ENCODE peak calls at places on chromosomes 7 and 10, in eight cellular contexts. E is HFFc6, B is sigmoid colon, P is epithelial cell of esophagus, N is endothelial cell, W is glutamatergic neuron, H is fibroblast of lung, A is fibroblast of pulmonary artery. M is an unnamed sample.
A peak's percentile ranks its signal among the peaks of the same experiment; 100 is the strongest.

GRCh38 chr7:26863504-26864308 is 684 bp downstream of the SKAP2 start:
- DNase-seq in E (peak; percentile 36), B (no peak), P (peak; percentile 47), N (peak; percentile 4), W (no peak), H (peak; percentile 65), A (peak; percentile 43), M (peak; percentile 34)

GRCh38 chr7:2043316-2044039 is 189.3 kb downstream of the MAD1L1 start:
- DNase-seq in E (no peak), B (peak; percentile 54), P (no peak), N (no peak), W (no peak), H (no peak), A (no peak), M (no peak)

GRCh38 chr10:73906524-73907447 is 4.1 kb upstream of the PLAU start:
- DNase-seq in E (peak; percentile 97), B (peak; percentile 91), P (peak; percentile 86), N (no peak), W (peak; percentile 45), H (peak; percentile 100), A (peak; percentile 99), M (peak; percentile 99)

GRCh38 chr10:13925924-13926435 is 339.2 kb downstream of the PRPF18 start:
- DNase-seq in E (no peak), B (no peak), P (no peak), N (no peak), W (no peak), H (no peak), A (no peak), M (no peak)

GRCh38 chr10:119319161-119319919 is 112.0 kb downstream of the GRK5 start:
- DNase-seq in E (no peak), B (no peak), P (peak; percentile 90), N (no peak), W (no peak), H (no peak), A (no peak), M (no peak)

GRCh38 chr10:129657297-129657974 is 190.4 kb downstream of the MGMT start:
- DNase-seq in E (no peak), B (no peak), P (no peak), N (no peak), W (no peak), H (no peak), A (no peak), M (no peak)

GRCh38 chr10:36476399-36476798 is 649.0 kb upstream of the ANKRD30A start:
- DNase-seq in E (no peak), B (no peak), P (no peak), N (no peak), W (no peak), H (no peak), A (peak; percentile 73), M (peak; percentile 14)

GRCh38 chr7:105298004-105298403 is 90.7 kb downstream of the SRPK2 start:
- DNase-seq in E (no peak), B (no peak), P (no peak), N (no peak), W (no peak), H (no peak), A (no peak), M (no peak)

GRCh38 chr10:119500796-119501195 is 41.7 kb downstream of the RGS10 start:
- DNase-seq in E (no peak), B (no peak), P (no peak), N (no peak), W (no peak), H (no peak), A (no peak), M (no peak)

GRCh38 chr10:30432631-30433285 is 1.2 kb upstream of the MAP3K8 start:
- DNase-seq in E (no peak), B (peak; percentile 70), P (no peak), N (no peak), W (no peak), H (peak; percentile 23), A (no peak), M (no peak)

GRCh38 chr7:13532028-13532753 is 457.3 kb downstream of the ETV1 start:
- DNase-seq in E (no peak), B (no peak), P (peak; percentile 8), N (no peak), W (no peak), H (no peak), A (peak; percentile 6), M (no peak)

GRCh38 chr7:29609162-29610030 is 45.8 kb downstream of the PRR15 start:
- DNase-seq in E (peak; percentile 12), B (no peak), P (peak; percentile 82), N (peak; percentile 16), W (peak; percentile 28), H (peak; percentile 40), A (peak; percentile 55), M (peak; percentile 14)

GRCh38 chr10:118241229-118242137 is 100.6 kb downstream of the FAM204A start:
- DNase-seq in E (peak; percentile 65), B (peak; percentile 88), P (peak; percentile 83), N (peak; percentile 80), W (peak; percentile 87), H (peak; percentile 84), A (peak; percentile 89), M (peak; percentile 84)

GRCh38 chr7:95544174-95544573 is 52.1 kb downstream of the PDK4 start:
- DNase-seq in E (no peak), B (no peak), P (no peak), N (no peak), W (no peak), H (peak; percentile 11), A (no peak), M (no peak)

GRCh38 chr10:87875929-87876571 is 12.6 kb downstream of the PTEN start:
- DNase-seq in E (no peak), B (no peak), P (no peak), N (no peak), W (no peak), H (no peak), A (no peak), M (no peak)

DNA sequence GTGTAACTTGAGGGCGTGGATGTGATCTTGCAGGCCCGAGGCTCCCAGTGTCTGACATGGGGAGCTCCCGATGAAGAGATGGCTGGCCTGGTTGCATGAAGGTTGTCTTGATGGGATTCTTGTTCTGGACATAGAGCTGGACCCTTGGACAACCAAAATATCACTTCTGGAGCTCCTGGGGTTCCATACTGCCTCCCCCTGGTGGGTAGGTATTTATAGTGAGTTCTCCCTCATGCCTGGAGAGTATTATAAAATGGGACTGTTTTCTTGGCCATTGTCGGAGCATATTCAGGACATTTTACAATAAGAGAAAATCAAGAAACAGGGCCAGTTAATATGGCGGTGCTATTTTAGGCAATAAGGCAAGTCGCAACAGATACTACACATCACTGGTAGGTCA is 32.6 kb upstream of the GIMAP8 start:
- DNase-seq in E (no peak), B (no peak), P (no peak), N (no peak), W (no peak), H (no peak), A (no peak), M (no peak)
- TF ChIP-seq CTCF in E (peak; percentile 51), B (no peak), P (no peak), N (no peak), W (no peak), H (no peak), A (peak; percentile 7), M (no peak)

GRCh38 chr10:79608505-79609375 is 2.0 kb upstream of the SFTPA1 start:
- DNase-seq in E (no peak), B (peak; percentile 46), P (peak; percentile 16), N (peak; percentile 70), W (peak; percentile 70), H (peak; percentile 16), A (peak; percentile 30), M (peak; percentile 12)
- TF ChIP-seq CTCF in E (peak; percentile 80), B (no peak), P (peak; percentile 24), N (peak; percentile 70), W (peak; percentile 76), H (peak; percentile 51), A (peak; percentile 67), M (peak; percentile 70)

DNA sequence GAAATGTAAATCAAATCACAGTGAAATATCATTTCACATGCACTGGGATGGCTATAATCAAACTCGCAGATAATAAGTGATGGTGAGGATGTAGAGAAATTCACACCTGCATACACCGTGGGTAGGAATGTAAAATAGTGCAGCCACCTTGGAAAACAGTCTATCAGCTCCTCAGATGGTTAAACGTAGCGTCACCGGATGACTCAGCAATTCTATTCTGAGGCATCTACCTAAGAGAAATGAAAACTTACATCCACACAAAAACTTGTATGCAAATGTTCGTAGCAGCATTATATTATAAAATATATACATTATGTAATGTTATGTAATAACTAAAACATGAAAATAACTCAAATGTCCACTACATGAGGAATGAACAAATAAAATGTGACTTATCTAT is 38.9 kb downstream of the SH3PXD2A start:
- DNase-seq in E (no peak), B (peak; percentile 13), P (peak; percentile 74), N (no peak), W (no peak), H (peak; percentile 48), A (peak; percentile 36), M (peak; percentile 21)
- TF ChIP-seq CTCF in E (no peak), B (no peak), P (no peak), N (no peak), W (no peak), H (no peak), A (no peak), M (no peak)

GRCh38 chr10:110873951-110874350 is 2.2 kb downstream of the PDCD4 start:
- DNase-seq in E (no peak), B (no peak), P (no peak), N (no peak), W (no peak), H (no peak), A (no peak), M (no peak)

GRCh38 chr10:110870823-110871235 is 899 bp upstream of the PDCD4 start:
- DNase-seq in E (no peak), B (no peak), P (no peak), N (no peak), W (no peak), H (no peak), A (no peak), M (no peak)

GRCh38 chr10:110872984-110873569 is 1.3 kb downstream of the PDCD4 start:
- DNase-seq in E (no peak), B (no peak), P (no peak), N (no peak), W (no peak), H (peak; percentile 17), A (peak; percentile 14), M (no peak)

GRCh38 chr10:110871236-110872084 is at the start of gene PDCD4:
- DNase-seq in E (peak; percentile 97), B (peak; percentile 100), P (peak; percentile 97), N (peak; percentile 100), W (peak; percentile 100), H (peak; percentile 97), A (peak; percentile 98), M (peak; percentile 98)

DNA sequence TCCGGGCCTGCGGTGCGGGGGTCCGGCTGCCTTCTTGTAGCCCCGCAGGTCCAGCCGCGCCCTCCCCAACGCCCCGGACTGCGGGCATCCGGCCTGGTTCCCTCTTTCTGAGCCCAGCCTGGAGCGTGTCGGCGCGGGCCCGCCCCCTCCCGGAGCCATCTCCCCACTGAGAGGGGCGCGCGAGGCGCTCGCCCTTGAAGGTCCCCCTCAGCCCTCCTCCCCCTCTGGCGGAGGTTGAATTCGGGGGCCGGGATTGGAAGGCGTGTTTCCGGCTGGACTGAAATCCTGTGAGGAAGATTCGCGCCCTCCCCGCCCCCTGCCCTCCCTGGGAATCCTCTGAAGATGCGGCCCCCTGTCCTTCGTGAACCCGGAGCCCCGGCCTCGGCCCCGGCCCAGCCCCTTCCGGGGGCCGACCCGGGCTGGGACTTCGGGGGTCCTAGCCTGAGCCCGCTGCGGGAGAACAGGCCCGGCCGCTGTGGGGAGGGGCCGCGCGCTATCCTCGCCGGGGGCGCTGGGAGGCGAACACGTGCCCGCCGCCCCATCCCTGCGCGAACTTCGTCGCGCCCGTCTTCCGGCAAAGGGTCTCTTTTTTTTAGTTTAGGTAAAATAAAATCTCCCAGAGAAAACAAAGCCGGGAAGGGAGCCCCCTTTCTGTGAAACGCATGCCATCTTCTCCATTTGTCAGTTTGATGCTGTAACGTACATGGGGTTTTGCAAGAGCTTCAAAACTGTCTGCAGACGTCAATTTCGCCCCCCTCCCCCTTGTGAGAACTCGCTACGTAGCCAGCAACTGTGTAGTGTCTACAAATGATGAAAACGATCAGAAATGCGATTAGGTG is 636 bp downstream of the PDCD4 start:
- DNase-seq in E (peak; percentile 53), B (peak; percentile 89), P (peak; percentile 67), N (peak; percentile 85), W (peak; percentile 84), H (peak; percentile 93), A (peak; percentile 91), M (peak; percentile 91)
- TF ChIP-seq CTCF in E (peak; percentile 66), B (no peak), P (peak; percentile 14), N (no peak), W (no peak), H (peak; percentile 27), A (peak; percentile 29), M (peak; percentile 23)